ENCODE peak calls at places on chromosome 4, in nine cellular contexts. Z, C, L, X, M, Y, G, T and P are unnamed samples.

GRCh38 chr4:122874194-122874593 is 47.6 kb downstream of the FGF2 start:
- DNase-seq in C (peak; percentile 93), G (no peak), X (peak; percentile 84), Y (peak; percentile 16), L (no peak), T (peak; percentile 2), Z (no peak), M (no peak), P (peak; percentile 82)

GRCh38 chr4:52914051-52914605 is 52.0 kb downstream of the RASL11B start:
- DNase-seq in X (peak; percentile 91), T (no peak), G (no peak), Z (no peak), C (peak; percentile 74), Y (peak; percentile 49), L (no peak), M (no peak), P (peak; percentile 66)

GRCh38 chr4:107930821-107931774 is at the start of gene CYP2U1:
- DNase-seq in C (peak; percentile 75), T (no peak), Z (peak; percentile 92), Y (peak; percentile 90), G (peak; percentile 91), M (peak; percentile 36), X (peak; percentile 63), L (peak; percentile 92), P (peak; percentile 76)

GRCh38 chr4:13640149-13640671 is 12.7 kb upstream of the BOD1L1 start:
- DNase-seq in C (peak; percentile 37), L (no peak), G (no peak), T (peak; percentile 67), Y (peak; percentile 82), X (peak; percentile 95), M (no peak), Z (no peak), P (peak; percentile 90)

GRCh38 chr4:150501019-150501727 is 80.8 kb upstream of the MAB21L2 start:
- DNase-seq in C (peak; percentile 89), T (peak; percentile 66), Z (no peak), Y (no peak), L (no peak), M (no peak), X (peak; percentile 95), G (no peak), P (peak; percentile 55)

GRCh38 chr4:181688416-181688815 is 554.8 kb upstream of the TENM3 start:
- DNase-seq in G (no peak), Z (no peak), X (peak; percentile 69), L (no peak), C (no peak), Y (no peak), M (no peak), T (no peak), P (peak; percentile 86)

GRCh38 chr4:180057891-180058643 is 2185.1 kb upstream of the TENM3 start:
- DNase-seq in C (peak; percentile 3), Z (no peak), G (no peak), X (peak; percentile 2), T (peak; percentile 48), Y (peak; percentile 27), M (no peak), L (peak; percentile 9), P (peak; percentile 17)

GRCh38 chr4:38529189-38530115 is 134.5 kb upstream of the KLF3 start:
- DNase-seq in X (no peak), M (no peak), Y (no peak), C (no peak), L (no peak), Z (peak; percentile 20), T (peak; percentile 80), G (no peak), P (no peak)

GRCh38 chr4:56255820-56256219 is 131.5 kb downstream of the AASDH start:
- DNase-seq in C (peak; percentile 11), G (no peak), Z (no peak), L (no peak), Y (no peak), T (peak; percentile 24), M (no peak), X (peak; percentile 2), P (no peak)
- TF ChIP-seq CTCF in C (no peak), G (no peak), Z (no peak), L (no peak), Y (no peak), T (peak; percentile 16), M (no peak), X (no peak), P (peak; percentile 17)

GRCh38 chr4:168803727-168804126 is 206.3 kb downstream of the CBR4 start:
- DNase-seq in Y (no peak), Z (no peak), G (no peak), L (no peak), C (peak; percentile 64), X (peak; percentile 72), M (no peak), T (no peak), P (peak; percentile 87)
- H3K4me3 ChIP-seq in Y (no peak overlapping the region), Z (no peak overlapping the region), G (no peak overlapping the region), L (no peak overlapping the region), C (no peak overlapping the region), X (no peak overlapping the region), M (no peak overlapping the region), T (no peak overlapping the region), P (no peak overlapping the region)

DNA sequence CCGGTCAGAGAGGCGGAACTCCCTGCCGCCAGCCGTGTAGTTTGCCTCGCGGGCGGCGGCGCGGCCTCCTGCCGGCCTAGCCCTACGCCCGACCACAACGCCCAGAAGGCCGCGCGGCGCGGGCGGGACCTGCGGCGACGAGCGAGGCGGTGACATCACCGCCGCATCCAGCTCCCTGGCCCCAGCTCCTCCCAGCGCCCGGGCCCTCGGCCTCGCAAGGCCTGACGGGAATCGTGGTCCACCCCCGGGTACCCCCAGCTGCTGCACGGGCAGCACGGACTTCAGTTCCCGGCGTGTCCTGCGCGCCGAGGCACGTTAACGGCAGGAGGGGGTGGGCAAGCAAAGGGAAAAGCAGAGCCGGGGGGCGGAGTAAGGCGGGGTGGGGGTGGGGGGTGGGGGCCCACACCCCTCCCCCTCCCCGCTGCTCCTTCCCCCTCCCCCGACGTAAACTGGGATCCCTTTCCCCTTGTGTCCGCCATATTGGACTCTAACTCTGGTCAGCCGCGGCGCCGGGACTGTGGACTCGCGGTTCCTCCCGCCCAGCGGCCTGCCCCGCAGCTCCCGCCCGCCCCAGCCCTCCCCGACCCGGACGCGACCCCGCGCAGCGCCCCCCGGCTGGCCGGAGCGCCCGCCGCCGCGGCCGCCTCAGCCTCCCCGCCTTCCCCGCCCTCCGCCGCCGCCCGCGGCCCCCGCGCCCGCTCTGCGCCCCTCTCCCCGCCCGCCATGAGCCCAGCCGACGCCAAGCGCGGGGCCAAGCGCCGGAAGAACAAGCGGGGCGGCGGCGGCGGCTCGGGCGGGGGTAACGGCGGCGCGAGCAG is at the start of gene FAM193A:
- DNase-seq in C (peak; percentile 100), T (peak; percentile 100), L (peak; percentile 99), M (peak; percentile 99), Y (peak; percentile 100), Z (peak; percentile 99), G (peak; percentile 99), X (peak; percentile 99), P (peak; percentile 100)
- TF ChIP-seq CTCF in C (no peak), T (no peak), L (no peak), M (no peak), Y (no peak), Z (no peak), G (no peak), X (no peak), P (no peak)

GRCh38 chr4:44415251-44415650 is 33.4 kb downstream of the KCTD8 start:
- DNase-seq in M (no peak), L (no peak), C (no peak), G (no peak), Y (no peak), Z (no peak), X (no peak), T (no peak), P (no peak)
- H3K4me3 ChIP-seq in M (no peak overlapping the region), L (no peak overlapping the region), C (no peak overlapping the region), G (no peak overlapping the region), Y (no peak overlapping the region), Z (no peak overlapping the region), X (no peak overlapping the region), T (no peak overlapping the region), P (no peak overlapping the region)

GRCh38 chr4:20305976-20306375 is 54.3 kb downstream of the SLIT2 start:
- DNase-seq in C (peak; percentile 70), G (no peak), M (no peak), X (peak; percentile 55), L (no peak), Y (peak; percentile 18), T (peak; percentile 25), Z (no peak), P (peak; percentile 32)
- TF ChIP-seq CTCF in C (peak; percentile 47), G (no peak), M (peak; percentile 36), X (peak; percentile 45), L (no peak), Y (peak; percentile 33), T (no peak), Z (no peak), P (peak; percentile 30)

GRCh38 chr4:87019898-87020297 is 85.1 kb downstream of the AFF1 start:
- DNase-seq in T (no peak), X (no peak), G (no peak), Z (no peak), Y (no peak), M (no peak), C (no peak), L (no peak), P (no peak)
- H3K4me3 ChIP-seq in T (no peak overlapping the region), X (no peak overlapping the region), G (no peak overlapping the region), Z (no peak overlapping the region), Y (no peak overlapping the region), M (no peak overlapping the region), C (no peak overlapping the region), L (no peak overlapping the region), P (no peak overlapping the region)

GRCh38 chr4:84582988-84583870 is at the start of gene CDS1:
- DNase-seq in Y (peak; percentile 71), X (no peak), T (peak; percentile 38), L (peak; percentile 31), G (peak; percentile 71), Z (peak; percentile 14), C (no peak), M (no peak), P (no peak)

GRCh38 chr4:84579410-84579791 is 3.5 kb upstream of the CDS1 start:
- DNase-seq in M (no peak), G (no peak), C (no peak), Z (no peak), Y (no peak), X (no peak), L (no peak), T (no peak), P (no peak)

GRCh38 chr4:84585276-84585675 is 2.3 kb downstream of the CDS1 start:
- DNase-seq in T (no peak), M (no peak), X (no peak), C (no peak), Y (no peak), G (no peak), L (no peak), Z (no peak), P (no peak)

GRCh38 chr4:84582302-84582987 is 482 bp upstream of the CDS1 start:
- DNase-seq in G (peak; percentile 93), X (peak; percentile 31), Y (peak; percentile 97), Z (peak; percentile 83), C (peak; percentile 46), M (peak; percentile 81), L (peak; percentile 83), T (peak; percentile 71), P (peak; percentile 57)

GRCh38 chr4:84583871-84584373 is 995 bp downstream of the CDS1 start:
- DNase-seq in M (no peak), Z (no peak), Y (no peak), C (no peak), L (no peak), X (peak; percentile 8), T (peak; percentile 11), G (no peak), P (no peak)
- TF ChIP-seq CTCF in M (peak; percentile 25), Z (no peak), Y (no peak), C (no peak), L (no peak), X (no peak), T (no peak), G (no peak), P (no peak)